ENCODE peak calls at places on chromosome X, in nine cellular contexts. L is CD4-positive, alpha-beta T cell; U is PC-9; I is tibial artery; M is SK-N-SH; P is GM23338; E is caudate nucleus; J is cardiac muscle cell; N is neural progenitor cell. K is an unnamed sample.

GRCh38 chrX:27186671-27187070 is 276.5 kb downstream of the PPP4R3C start:
- DNase-seq in I (no peak), L (no peak), J (peak; percentile 28), P (peak; percentile 37), M (peak; percentile 18), N (peak; percentile 35), E (no peak), U (peak; percentile 37), K (no peak)

GRCh38 chrX:20442597-20442996 is 175.9 kb upstream of the RPS6KA3 start:
- DNase-seq in E (peak; percentile 1), P (peak; percentile 87), J (peak; percentile 78), I (peak; percentile 72), M (peak; percentile 32), U (peak; percentile 60), L (peak; percentile 76), N (peak; percentile 86), K (peak; percentile 69)

GRCh38 chrX:117711774-117712173 is 404.8 kb downstream of the KLHL13 start:
- DNase-seq in J (no peak), P (no peak), M (peak; percentile 48), N (no peak), E (no peak), I (no peak), U (no peak), L (no peak), K (no peak)

GRCh38 chrX:136546369-136546768 is 14.4 kb downstream of the VGLL1 start:
- DNase-seq in N (no peak), J (no peak), P (no peak), I (no peak), L (no peak), U (no peak), E (no peak), M (no peak), K (no peak)

GRCh38 chrX:38654302-38654701 is 93.0 kb downstream of the TSPAN7 start:
- DNase-seq in J (peak; percentile 61), E (no peak), M (peak; percentile 35), L (no peak), I (no peak), N (peak; percentile 31), P (peak; percentile 36), U (no peak), K (no peak)

GRCh38 chrX:88425739-88426138 is 321.3 kb upstream of the CPXCR1 start:
- DNase-seq in E (no peak), M (no peak), N (no peak), U (no peak), P (peak; percentile 5), I (no peak), L (no peak), J (peak; percentile 3), K (no peak)

GRCh38 chrX:29478336-29479069 is 736.9 kb upstream of the MAGEB2 start:
- DNase-seq in J (peak; percentile 58), L (no peak), E (no peak), I (no peak), P (peak; percentile 60), N (peak; percentile 64), U (no peak), M (peak; percentile 56), K (no peak)

GRCh38 chrX:151871244-151871643 is 41.4 kb upstream of the MAGEA4 start:
- DNase-seq in N (no peak), J (no peak), E (no peak), M (no peak), P (no peak), L (no peak), U (peak; percentile 98), I (peak; percentile 16), K (no peak)

GRCh38 chrX:10754445-10754844 is 134.1 kb upstream of the MID1 start:
- DNase-seq in U (no peak), P (no peak), E (no peak), I (no peak), J (no peak), M (peak; percentile 44), L (no peak), N (no peak), K (no peak)

GRCh38 chrX:47644557-47645091 is 5.7 kb downstream of the ELK1 start:
- DNase-seq in P (peak; percentile 73), E (no peak), J (peak; percentile 61), I (no peak), M (peak; percentile 65), L (no peak), U (no peak), N (peak; percentile 57), K (no peak)

GRCh38 chrX:153688900-153689590 is 1.3 kb downstream of the SLC6A8 start:
- DNase-seq in P (no peak), E (peak; percentile 51), I (peak; percentile 45), M (peak; percentile 79), L (no peak), N (peak; percentile 49), J (no peak), U (no peak), K (peak; percentile 78)

GRCh38 chrX:47815901-47816845 is 20.5 kb upstream of the ZNF81 start:
- DNase-seq in J (no peak), L (no peak), I (no peak), U (no peak), M (no peak), E (no peak), N (no peak), P (peak; percentile 62), K (no peak)

DNA sequence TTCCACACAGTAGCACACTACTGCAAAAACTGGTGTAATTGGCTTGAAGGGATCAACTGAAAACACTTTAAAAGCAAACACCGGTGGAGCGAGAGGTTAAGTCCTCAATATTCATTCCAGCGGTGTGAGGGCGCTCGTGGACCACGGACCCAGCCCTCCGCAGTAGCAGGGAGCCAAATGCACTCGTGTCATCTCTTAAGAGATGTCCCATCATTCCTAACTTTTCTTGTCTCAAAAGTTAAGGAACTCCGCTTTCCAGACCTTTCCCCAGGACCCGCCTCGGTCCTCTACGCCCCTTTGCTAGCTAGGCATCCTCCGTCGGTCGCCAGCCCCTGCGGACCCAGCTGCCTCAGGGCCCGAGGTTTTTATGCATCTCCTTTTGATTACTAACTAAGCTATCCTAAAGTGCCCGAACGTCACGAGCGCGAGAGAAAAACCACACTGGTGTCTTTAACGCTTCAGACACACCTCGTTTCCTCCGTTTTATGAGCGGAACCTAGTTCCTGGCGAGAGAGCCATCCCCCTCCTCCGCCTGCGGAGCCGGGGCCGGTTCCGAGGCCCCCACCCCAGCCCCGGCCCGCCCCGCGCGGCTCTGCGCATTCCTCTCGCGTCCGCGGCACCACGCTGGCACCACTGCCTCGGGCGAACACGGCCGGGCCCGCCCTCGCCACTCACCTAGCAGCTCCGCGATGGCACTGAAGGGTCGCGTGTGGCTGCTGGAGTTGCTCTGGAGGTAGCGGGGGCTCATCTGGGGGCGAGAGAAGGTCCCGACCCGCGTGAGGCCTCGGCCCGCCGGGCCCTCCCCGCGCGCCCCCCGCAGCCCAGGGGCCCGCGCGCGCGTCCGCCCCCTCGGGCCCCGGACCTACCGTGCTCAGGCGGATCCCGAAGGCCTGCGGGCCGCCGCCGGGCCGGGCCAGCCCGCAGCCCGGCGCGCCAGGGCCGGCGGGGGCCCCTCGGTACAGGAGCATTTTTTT is 723 bp downstream of the MORC4 start:
- DNase-seq in U (peak; percentile 48), J (peak; percentile 78), I (peak; percentile 63), M (peak; percentile 54), N (peak; percentile 60), E (peak; percentile 2), P (peak; percentile 42), L (peak; percentile 38), K (peak; percentile 28)
- H3K27ac ChIP-seq in U (no peak overlapping the region), J (no peak overlapping the region), I (peak overlapping the region; percentile 79), M (peak overlapping the region; percentile 3), N (no peak overlapping the region), E (no peak overlapping the region), P (no peak overlapping the region), L (no peak overlapping the region), K (no peak overlapping the region)

GRCh38 chrX:120457766-120458180 is 11.3 kb downstream of the LAMP2 start:
- DNase-seq in J (no peak), E (no peak), P (no peak), N (no peak), M (no peak), L (no peak), U (no peak), I (no peak), K (no peak)
- H3K27ac ChIP-seq in J (no peak overlapping the region), E (no peak overlapping the region), P (no peak overlapping the region), N (no peak overlapping the region), M (peak overlapping the region; percentile 55), L (no peak overlapping the region), U (no peak overlapping the region), I (no peak overlapping the region), K (no peak overlapping the region)

GRCh38 chrX:72271812-72272211 is 5.2 kb downstream of the RPS4X start:
- DNase-seq in M (no peak), P (no peak), I (no peak), N (no peak), E (no peak), L (no peak), U (no peak), J (no peak), K (no peak)

GRCh38 chrX:72270316-72270866 is 6.7 kb downstream of the RPS4X start:
- DNase-seq in I (no peak), E (no peak), U (no peak), M (no peak), L (no peak), N (no peak), P (no peak), J (no peak), K (no peak)

GRCh38 chrX:72269671-72270251 is 7.3 kb downstream of the RPS4X start:
- DNase-seq in U (no peak), M (no peak), E (no peak), P (no peak), J (no peak), N (no peak), L (peak; percentile 11), I (no peak), K (no peak)

GRCh38 chrX:72271091-72271490 is 6.0 kb downstream of the RPS4X start:
- DNase-seq in P (no peak), I (no peak), M (no peak), U (no peak), E (no peak), J (no peak), L (no peak), N (no peak), K (no peak)

DNA sequence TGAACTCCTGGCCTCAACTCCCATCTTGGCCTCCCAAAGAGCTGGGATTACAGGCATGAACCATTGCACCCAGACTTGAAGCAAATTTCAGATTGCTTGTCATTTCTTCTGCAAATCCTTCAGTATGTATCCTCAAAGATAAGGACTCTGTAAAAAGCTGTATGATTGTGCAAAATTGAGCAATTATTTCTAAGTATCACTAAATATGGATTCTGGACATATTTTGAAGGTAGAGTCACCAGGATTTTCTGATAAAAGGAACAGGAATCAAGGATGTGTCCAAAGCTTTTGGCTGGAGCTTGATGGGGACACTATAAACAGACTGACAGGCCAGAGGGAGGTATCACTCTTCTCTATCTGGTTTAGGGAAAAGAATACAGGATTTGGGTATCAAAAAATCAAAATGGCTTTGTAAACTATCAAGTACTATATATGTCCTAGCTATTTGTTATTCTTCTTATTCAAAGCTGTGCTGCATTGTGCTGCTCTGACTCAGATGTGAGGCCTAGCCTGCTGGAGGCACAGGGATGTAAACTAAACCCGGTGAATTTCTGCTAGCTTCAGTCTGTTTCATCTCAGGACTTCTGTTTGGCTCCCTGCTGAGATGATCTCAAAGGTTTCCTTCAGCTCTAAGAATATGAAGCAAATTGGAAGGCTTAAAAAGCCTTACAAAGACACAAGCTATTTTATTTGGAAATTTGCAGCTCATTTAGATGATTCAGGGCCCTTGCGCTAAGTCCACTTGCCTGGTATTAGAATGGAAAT is 8.3 kb downstream of the RPS4X start:
- DNase-seq in E (no peak), M (no peak), U (no peak), I (no peak), L (no peak), N (no peak), J (no peak), P (no peak), K (no peak)
- H3K27ac ChIP-seq in E (peak overlapping the region; percentile 8), M (peak overlapping the region; percentile 88), U (peak overlapping the region; percentile 26), I (peak overlapping the region; percentile 13), L (no peak overlapping the region), N (no peak overlapping the region), J (no peak overlapping the region), P (no peak overlapping the region), K (no peak overlapping the region)

GRCh38 chrX:22664826-22665225 is 334.9 kb upstream of the DDX53 start:
- DNase-seq in J (peak; percentile 17), U (no peak), I (no peak), P (no peak), N (no peak), L (no peak), E (no peak), M (no peak), K (no peak)
- H3K27ac ChIP-seq in J (no peak overlapping the region), U (no peak overlapping the region), I (no peak overlapping the region), P (no peak overlapping the region), N (no peak overlapping the region), L (no peak overlapping the region), E (no peak overlapping the region), M (no peak overlapping the region), K (no peak overlapping the region)